ENCODE peak calls at places on chromosomes 13 and 19, in five cellular contexts. I is right lobe of liver, Q is brain microvascular endothelial cell, E is tibial nerve, R is GM12864. B is an unnamed sample.

GRCh38 chr13:59750860-59751259 is 412.9 kb downstream of the DIAPH3 start:
- DNase-seq in I (no peak), Q (peak), E (no peak), R (no peak), B (peak)

GRCh38 chr13:110301606-110302131 is 5.3 kb downstream of the COL4A1 start:
- DNase-seq in I (no peak), Q (peak), E (no peak), R (no peak), B (no peak)

GRCh38 chr13:94464771-94465170 is 14.7 kb downstream of the DCT start:
- DNase-seq in Q (no peak), I (no peak), E (no peak), R (no peak), B (no peak)

GRCh38 chr13:99273128-99273527 is 14.9 kb upstream of the GPR18 start:
- DNase-seq in Q (no peak), I (no peak), E (no peak), R (no peak), B (no peak)

GRCh38 chr19:55459950-55460657 is 1.3 kb downstream of the ISOC2 start:
- DNase-seq in E (no peak), Q (no peak), I (no peak), R (no peak), B (no peak)

GRCh38 chr13:109275848-109276247 is 510.5 kb downstream of the IRS2 start:
- DNase-seq in I (no peak), R (no peak), Q (no peak), E (no peak), B (no peak)

GRCh38 chr13:113232208-113233003 is 23.0 kb downstream of the CUL4A start:
- DNase-seq in E (no peak), R (no peak), I (no peak), Q (no peak), B (no peak)

GRCh38 chr19:49895566-49896297 is 955 bp downstream of the IL4I1 start:
- DNase-seq in Q (no peak), R (no peak), E (no peak), I (no peak), B (no peak)

GRCh38 chr13:114131581-114132418 is 623 bp downstream of the RASA3 start:
- DNase-seq in Q (no peak), E (no peak), R (no peak), I (peak), B (no peak)

GRCh38 chr13:99978781-99979452 is 2.7 kb upstream of the ZIC2 start:
- DNase-seq in I (no peak), R (no peak), E (no peak), Q (no peak), B (no peak)

GRCh38 chr19:47723573-47723923 is 10.3 kb downstream of the EHD2 start:
- DNase-seq in R (no peak), I (no peak), Q (peak), E (peak), B (no peak)

GRCh38 chr19:16579381-16579780 is 7.2 kb upstream of the SLC35E1 start:
- DNase-seq in R (no peak), I (no peak), Q (no peak), E (no peak), B (no peak)

GRCh38 chr19:18475762-18476331 is 37.9 kb upstream of the ISYNA1 start:
- DNase-seq in E (no peak), I (no peak), Q (no peak), R (no peak), B (no peak)

GRCh38 chr19:3115916-3116602 is 19.8 kb upstream of the GNA15 start:
- DNase-seq in I (peak), Q (no peak), R (no peak), E (no peak), B (no peak)

GRCh38 chr13:85659493-85659892 is 139.7 kb downstream of the SLITRK6 start:
- DNase-seq in R (no peak), Q (no peak), I (no peak), E (no peak), B (no peak)

GRCh38 chr13:47168086-47168485 is 271.2 kb upstream of the HTR2A start:
- DNase-seq in I (no peak), E (no peak), R (no peak), Q (peak), B (no peak)

GRCh38 chr19:13002389-13002898 is 7.2 kb downstream of the NFIX start:
- DNase-seq in I (no peak), Q (no peak), R (no peak), E (no peak), B (no peak)
- TF ChIP-seq CTCF in I (no peak), Q (no peak), R (no peak), E (peak), B (no peak)

DNA sequence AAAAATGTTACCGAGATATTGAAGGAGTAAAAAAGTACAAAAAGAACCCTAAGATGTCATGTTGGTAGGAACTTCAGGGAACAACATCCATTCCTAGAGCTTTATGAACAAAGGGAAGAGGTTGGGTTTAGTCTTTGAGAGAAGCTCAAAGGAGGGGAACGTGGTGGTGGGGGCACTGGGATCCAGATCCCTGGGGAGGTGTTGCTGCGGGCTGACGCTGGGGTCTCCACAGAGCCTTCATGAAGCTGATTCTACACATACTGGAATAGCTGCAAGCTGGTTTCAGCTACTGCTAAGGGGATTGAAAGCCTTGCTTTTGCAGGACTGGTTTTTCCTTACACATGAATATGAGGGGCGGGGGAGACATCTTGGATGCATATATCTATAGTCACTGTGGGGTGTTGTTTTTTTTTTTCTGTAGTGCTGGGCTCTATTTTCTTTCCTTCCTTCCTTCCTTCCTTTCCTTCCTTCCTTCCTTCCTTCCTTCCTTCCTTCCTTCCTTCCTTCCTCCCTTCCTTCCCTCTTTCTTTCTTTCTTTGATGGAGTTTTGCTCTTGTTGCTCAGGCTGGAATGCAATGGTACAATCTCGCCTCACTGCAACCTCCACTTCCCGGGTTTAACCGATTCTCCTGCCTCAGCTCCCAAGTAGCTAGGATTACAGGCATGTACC is 6.5 kb upstream of the MZF1 start:
- DNase-seq in E (no peak), R (no peak), I (no peak), Q (no peak), B (no peak)
- H3K4me3 ChIP-seq in E (no peak), R (no peak), I (no peak), Q (no peak), B (no peak)

GRCh38 chr19:5369962-5370367 is 29.4 kb upstream of the PTPRS start:
- DNase-seq in Q (peak), I (peak), E (no peak), R (no peak), B (no peak)
- TF ChIP-seq CTCF in Q (peak), I (peak), E (peak), R (peak), B (peak)

DNA sequence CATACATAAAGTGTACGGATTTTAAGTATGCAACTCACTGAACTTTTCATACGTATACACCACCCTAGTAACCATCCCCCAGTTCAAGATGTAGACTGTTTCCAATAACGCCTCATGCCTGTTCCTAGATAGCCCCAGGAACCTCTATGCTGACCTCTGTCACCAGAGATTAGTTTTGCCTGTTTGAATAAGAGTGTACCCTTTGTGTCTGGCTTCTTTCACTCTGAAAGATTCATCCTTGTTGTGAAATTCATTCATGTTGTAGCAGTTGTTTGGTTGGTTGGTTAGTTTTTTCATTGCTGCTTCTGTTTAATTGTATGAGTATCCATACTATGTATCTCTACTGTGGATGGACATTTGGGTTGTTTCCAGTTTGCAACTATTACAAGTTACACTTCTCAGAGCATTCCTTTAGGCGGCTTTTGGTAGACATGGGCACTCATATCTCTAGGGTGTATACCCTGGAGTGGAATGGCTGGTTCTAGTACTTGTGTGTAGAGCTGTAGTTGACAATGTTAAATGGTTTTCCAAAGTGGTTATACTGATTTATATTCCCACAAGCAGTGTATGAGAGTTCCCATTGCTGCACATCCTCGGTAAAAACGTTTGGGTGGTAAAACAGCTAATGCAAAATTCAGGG is 1.6 kb downstream of the RNASEH2B start:
- DNase-seq in I (no peak), Q (no peak), E (no peak), R (no peak), B (no peak)
- H3K4me3 ChIP-seq in I (no peak), Q (peak), E (no peak), R (peak), B (peak)

GRCh38 chr19:14361824-14362223 is 19.4 kb upstream of the ADGRE5 start:
- DNase-seq in E (no peak), I (no peak), R (no peak), Q (no peak), B (no peak)
- TF ChIP-seq CTCF in E (no peak), I (no peak), R (peak), Q (peak), B (no peak)

GRCh38 chr19:58514564-58515020 is 2.8 kb upstream of the SLC27A5 start:
- DNase-seq in E (no peak), Q (no peak), R (no peak), I (no peak), B (no peak)
- H3K4me3 ChIP-seq in E (peak), Q (peak), R (peak), I (peak), B (peak)

GRCh38 chr19:5288347-5288739 is 52.3 kb downstream of the PTPRS start:
- DNase-seq in I (no peak), R (no peak), E (no peak), Q (no peak), B (no peak)
- TF ChIP-seq CTCF in I (no peak), R (no peak), E (no peak), Q (no peak), B (no peak)

B was measured in epithelial cell of proximal tubule.